ENCODE peak calls at places on chromosome 9, in seven cellular contexts. One of them, this sample, is unnamed.
A peak's percentile ranks its signal among the peaks of the same experiment; 100 is the strongest.

GRCh38 chr9:121671612-121672155 is 20.2 kb downstream of the DAB2IP start:
- DNase-seq in dorsolateral prefrontal cortex: peak; percentile 12
- DNase-seq in Peyer's patch: no peak
- DNase-seq in CD8-positive, alpha-beta T cell: no peak
- DNase-seq in tibial artery: no peak
- DNase-seq in IMR-90: peak; percentile 28
- DNase-seq in WERI-Rb-1: no peak
- DNase-seq in this sample: no peak

GRCh38 chr9:107137495-107138202 is 145.4 kb upstream of the RAD23B start:
- DNase-seq in dorsolateral prefrontal cortex: no peak
- DNase-seq in Peyer's patch: no peak
- DNase-seq in CD8-positive, alpha-beta T cell: no peak
- DNase-seq in tibial artery: no peak
- DNase-seq in IMR-90: peak; percentile 33
- DNase-seq in WERI-Rb-1: no peak
- DNase-seq in this sample: no peak

GRCh38 chr9:70639853-70640814 is 225.7 kb upstream of the KLF9 start:
- DNase-seq in dorsolateral prefrontal cortex: no peak
- DNase-seq in Peyer's patch: no peak
- DNase-seq in CD8-positive, alpha-beta T cell: no peak
- DNase-seq in tibial artery: no peak
- DNase-seq in IMR-90: peak; percentile 60
- DNase-seq in WERI-Rb-1: no peak
- DNase-seq in this sample: no peak

GRCh38 chr9:93483497-93483896 is 30.1 kb upstream of the FAM120AOS start:
- DNase-seq in dorsolateral prefrontal cortex: no peak
- DNase-seq in Peyer's patch: no peak
- DNase-seq in CD8-positive, alpha-beta T cell: no peak
- DNase-seq in tibial artery: no peak
- DNase-seq in IMR-90: no peak
- DNase-seq in WERI-Rb-1: no peak
- DNase-seq in this sample: no peak

GRCh38 chr9:99296375-99296951 is 74.4 kb downstream of the SEC61B start:
- DNase-seq in dorsolateral prefrontal cortex: peak; percentile 49
- DNase-seq in Peyer's patch: peak; percentile 43
- DNase-seq in CD8-positive, alpha-beta T cell: peak; percentile 26
- DNase-seq in tibial artery: no peak
- DNase-seq in IMR-90: no peak
- DNase-seq in WERI-Rb-1: peak; percentile 97
- DNase-seq in this sample: no peak

GRCh38 chr9:21970800-21971620 is 23.2 kb downstream of the CDKN2A start:
- DNase-seq in dorsolateral prefrontal cortex: no peak
- DNase-seq in Peyer's patch: no peak
- DNase-seq in CD8-positive, alpha-beta T cell: no peak
- DNase-seq in tibial artery: no peak
- DNase-seq in IMR-90: no peak
- DNase-seq in WERI-Rb-1: no peak
- DNase-seq in this sample: no peak

GRCh38 chr9:135116892-135117680 is 29.6 kb downstream of the OLFM1 start:
- DNase-seq in dorsolateral prefrontal cortex: no peak
- DNase-seq in Peyer's patch: no peak
- DNase-seq in CD8-positive, alpha-beta T cell: no peak
- DNase-seq in tibial artery: no peak
- DNase-seq in IMR-90: no peak
- DNase-seq in WERI-Rb-1: no peak
- DNase-seq in this sample: no peak

GRCh38 chr9:125066839-125067619 is 76.3 kb downstream of the SCAI start:
- DNase-seq in dorsolateral prefrontal cortex: no peak
- DNase-seq in Peyer's patch: no peak
- DNase-seq in CD8-positive, alpha-beta T cell: no peak
- DNase-seq in tibial artery: no peak
- DNase-seq in IMR-90: peak; percentile 47
- DNase-seq in WERI-Rb-1: no peak
- DNase-seq in this sample: no peak

GRCh38 chr9:36436909-36437308 is 36.8 kb upstream of the RNF38 start:
- DNase-seq in dorsolateral prefrontal cortex: peak; percentile 55
- DNase-seq in Peyer's patch: no peak
- DNase-seq in CD8-positive, alpha-beta T cell: no peak
- DNase-seq in tibial artery: no peak
- DNase-seq in IMR-90: peak; percentile 20
- DNase-seq in WERI-Rb-1: no peak
- DNase-seq in this sample: no peak

GRCh38 chr9:37329576-37329975 is 92.9 kb upstream of the GRHPR start:
- DNase-seq in dorsolateral prefrontal cortex: no peak
- DNase-seq in Peyer's patch: no peak
- DNase-seq in CD8-positive, alpha-beta T cell: no peak
- DNase-seq in tibial artery: no peak
- DNase-seq in IMR-90: peak; percentile 50
- DNase-seq in WERI-Rb-1: peak; percentile 32
- DNase-seq in this sample: no peak

GRCh38 chr9:113604393-113604792 is 140.9 kb downstream of the RGS3 start:
- DNase-seq in dorsolateral prefrontal cortex: no peak
- DNase-seq in Peyer's patch: no peak
- DNase-seq in CD8-positive, alpha-beta T cell: no peak
- DNase-seq in tibial artery: no peak
- DNase-seq in IMR-90: no peak
- DNase-seq in WERI-Rb-1: no peak
- DNase-seq in this sample: no peak

GRCh38 chr9:112041536-112042243 is 133.4 kb downstream of the SUSD1 start:
- DNase-seq in dorsolateral prefrontal cortex: no peak
- DNase-seq in Peyer's patch: no peak
- DNase-seq in CD8-positive, alpha-beta T cell: no peak
- DNase-seq in tibial artery: no peak
- DNase-seq in IMR-90: peak; percentile 100
- DNase-seq in WERI-Rb-1: no peak
- DNase-seq in this sample: peak; percentile 94

GRCh38 chr9:94097788-94098413 is 13.6 kb downstream of the PTPDC1 start:
- DNase-seq in dorsolateral prefrontal cortex: peak; percentile 76
- DNase-seq in Peyer's patch: no peak
- DNase-seq in CD8-positive, alpha-beta T cell: no peak
- DNase-seq in tibial artery: no peak
- DNase-seq in IMR-90: peak; percentile 95
- DNase-seq in WERI-Rb-1: no peak
- DNase-seq in this sample: peak; percentile 66

GRCh38 chr9:108185613-108186012 is 670.2 kb downstream of the ACTL7B start:
- DNase-seq in dorsolateral prefrontal cortex: no peak
- DNase-seq in Peyer's patch: no peak
- DNase-seq in CD8-positive, alpha-beta T cell: no peak
- DNase-seq in tibial artery: no peak
- DNase-seq in IMR-90: no peak
- DNase-seq in WERI-Rb-1: no peak
- DNase-seq in this sample: no peak

GRCh38 chr9:95736891-95737522 is 138.5 kb upstream of the ERCC6L2 start:
- DNase-seq in dorsolateral prefrontal cortex: no peak
- DNase-seq in Peyer's patch: no peak
- DNase-seq in CD8-positive, alpha-beta T cell: no peak
- DNase-seq in tibial artery: no peak
- DNase-seq in IMR-90: no peak
- DNase-seq in WERI-Rb-1: peak; percentile 24
- DNase-seq in this sample: no peak

GRCh38 chr9:95735701-95736100 is 139.8 kb upstream of the ERCC6L2 start:
- DNase-seq in dorsolateral prefrontal cortex: no peak
- DNase-seq in Peyer's patch: no peak
- DNase-seq in CD8-positive, alpha-beta T cell: no peak
- DNase-seq in tibial artery: no peak
- DNase-seq in IMR-90: no peak
- DNase-seq in WERI-Rb-1: no peak
- DNase-seq in this sample: no peak

GRCh38 chr9:95738438-95738837 is 137.1 kb upstream of the ERCC6L2 start:
- DNase-seq in dorsolateral prefrontal cortex: no peak
- DNase-seq in Peyer's patch: no peak
- DNase-seq in CD8-positive, alpha-beta T cell: no peak
- DNase-seq in tibial artery: no peak
- DNase-seq in IMR-90: no peak
- DNase-seq in WERI-Rb-1: no peak
- DNase-seq in this sample: no peak

GRCh38 chr9:95733687-95734659 is 141.5 kb upstream of the ERCC6L2 start:
- DNase-seq in dorsolateral prefrontal cortex: no peak
- DNase-seq in Peyer's patch: no peak
- DNase-seq in CD8-positive, alpha-beta T cell: no peak
- DNase-seq in tibial artery: no peak
- DNase-seq in IMR-90: no peak
- DNase-seq in WERI-Rb-1: no peak
- DNase-seq in this sample: no peak

DNA sequence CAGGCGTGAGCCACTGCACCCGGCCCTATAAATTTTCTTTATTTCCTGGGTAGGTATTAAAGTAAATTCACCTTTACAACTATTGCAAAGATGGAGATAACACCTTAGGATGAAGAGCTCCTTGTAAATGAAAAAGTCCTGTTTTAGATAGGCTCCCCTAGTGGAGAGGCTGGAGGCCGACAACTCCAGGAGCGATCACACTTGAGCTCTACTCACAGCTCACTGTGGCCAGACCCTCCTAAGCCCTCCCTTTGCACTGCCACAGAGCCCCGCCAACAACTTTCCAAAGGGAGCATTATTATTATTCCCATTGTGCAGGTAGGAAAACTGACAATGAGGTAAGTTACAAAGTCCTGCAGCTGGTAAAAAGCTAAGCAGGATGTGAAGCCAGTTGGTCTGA is 139.1 kb upstream of the ERCC6L2 start:
- DNase-seq in dorsolateral prefrontal cortex: no peak
- DNase-seq in Peyer's patch: no peak
- DNase-seq in CD8-positive, alpha-beta T cell: no peak
- DNase-seq in tibial artery: no peak
- DNase-seq in IMR-90: no peak
- DNase-seq in WERI-Rb-1: peak; percentile 43
- DNase-seq in this sample: no peak
- H3K27ac ChIP-seq in dorsolateral prefrontal cortex: no peak overlapping the region
- H3K27ac ChIP-seq in Peyer's patch: no peak overlapping the region
- H3K27ac ChIP-seq in CD8-positive, alpha-beta T cell: no peak overlapping the region
- H3K27ac ChIP-seq in tibial artery: no peak overlapping the region
- H3K27ac ChIP-seq in IMR-90: no peak overlapping the region
- H3K27ac ChIP-seq in WERI-Rb-1: no peak overlapping the region
- H3K27ac ChIP-seq in this sample: no peak overlapping the region

GRCh38 chr9:133679056-133679455 is 42.9 kb downstream of the DBH start:
- DNase-seq in dorsolateral prefrontal cortex: no peak
- DNase-seq in Peyer's patch: no peak
- DNase-seq in CD8-positive, alpha-beta T cell: no peak
- DNase-seq in tibial artery: no peak
- DNase-seq in IMR-90: no peak
- DNase-seq in WERI-Rb-1: no peak
- DNase-seq in this sample: no peak

GRCh38 chr9:133676450-133676849 is 40.3 kb downstream of the DBH start:
- DNase-seq in dorsolateral prefrontal cortex: no peak
- DNase-seq in Peyer's patch: no peak
- DNase-seq in CD8-positive, alpha-beta T cell: no peak
- DNase-seq in tibial artery: no peak
- DNase-seq in IMR-90: no peak
- DNase-seq in WERI-Rb-1: no peak
- DNase-seq in this sample: no peak

GRCh38 chr9:133679466-133680051 is 43.4 kb downstream of the DBH start:
- DNase-seq in dorsolateral prefrontal cortex: no peak
- DNase-seq in Peyer's patch: no peak
- DNase-seq in CD8-positive, alpha-beta T cell: no peak
- DNase-seq in tibial artery: no peak
- DNase-seq in IMR-90: no peak
- DNase-seq in WERI-Rb-1: no peak
- DNase-seq in this sample: no peak

GRCh38 chr9:133680250-133680975 is 44.2 kb downstream of the DBH start:
- DNase-seq in dorsolateral prefrontal cortex: no peak
- DNase-seq in Peyer's patch: no peak
- DNase-seq in CD8-positive, alpha-beta T cell: no peak
- DNase-seq in tibial artery: no peak
- DNase-seq in IMR-90: no peak
- DNase-seq in WERI-Rb-1: no peak
- DNase-seq in this sample: no peak

DNA sequence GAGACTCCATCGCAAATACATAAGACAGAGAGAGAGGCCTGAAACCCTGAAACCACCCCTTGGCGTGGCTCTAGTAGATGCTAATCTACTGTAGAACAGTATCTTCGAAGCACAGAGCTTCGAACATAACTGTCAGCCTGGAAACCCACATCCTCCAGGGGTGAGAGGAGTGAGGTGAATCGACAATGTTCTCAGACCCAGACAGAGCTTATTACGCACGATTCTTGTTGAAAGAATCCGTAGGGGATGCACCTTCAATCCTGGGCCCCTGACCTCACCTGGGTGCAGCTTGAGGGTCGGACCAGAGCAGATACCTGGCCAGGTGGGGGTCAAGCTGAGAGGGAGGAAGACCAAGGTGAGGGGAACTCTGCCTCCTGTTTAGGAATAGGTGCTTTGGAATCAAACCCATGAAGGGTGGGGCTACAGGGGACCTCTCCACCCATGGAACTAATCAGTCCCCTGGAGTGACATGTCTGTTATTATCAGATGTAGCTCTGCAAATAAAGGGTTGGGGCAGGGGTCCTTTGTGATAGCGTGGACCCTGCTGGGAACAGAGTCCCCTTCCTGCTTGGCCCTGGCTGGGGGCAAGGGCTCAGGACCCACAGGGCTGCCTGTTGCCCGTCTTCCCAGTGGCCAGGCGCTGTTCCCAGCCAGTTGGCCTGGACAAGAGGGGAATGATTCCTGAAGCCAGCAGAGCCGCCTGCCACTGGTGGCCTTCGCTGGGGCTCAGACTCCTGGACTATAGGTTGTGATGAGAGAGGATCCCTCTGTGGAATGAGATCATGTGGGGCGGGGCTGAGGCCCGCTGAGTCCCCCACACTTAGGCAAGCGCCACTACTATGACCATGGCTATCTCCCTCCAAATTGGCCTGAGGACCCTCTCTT is 41.2 kb downstream of the DBH start:
- DNase-seq in dorsolateral prefrontal cortex: no peak
- DNase-seq in Peyer's patch: peak; percentile 49
- DNase-seq in CD8-positive, alpha-beta T cell: peak; percentile 66
- DNase-seq in tibial artery: no peak
- DNase-seq in IMR-90: no peak
- DNase-seq in WERI-Rb-1: no peak
- DNase-seq in this sample: no peak
- H3K27ac ChIP-seq in dorsolateral prefrontal cortex: no peak overlapping the region
- H3K27ac ChIP-seq in Peyer's patch: peak overlapping the region; percentile 66
- H3K27ac ChIP-seq in CD8-positive, alpha-beta T cell: peak overlapping the region; percentile 64
- H3K27ac ChIP-seq in tibial artery: no peak overlapping the region
- H3K27ac ChIP-seq in IMR-90: no peak overlapping the region
- H3K27ac ChIP-seq in WERI-Rb-1: no peak overlapping the region
- H3K27ac ChIP-seq in this sample: no peak overlapping the region

DNA sequence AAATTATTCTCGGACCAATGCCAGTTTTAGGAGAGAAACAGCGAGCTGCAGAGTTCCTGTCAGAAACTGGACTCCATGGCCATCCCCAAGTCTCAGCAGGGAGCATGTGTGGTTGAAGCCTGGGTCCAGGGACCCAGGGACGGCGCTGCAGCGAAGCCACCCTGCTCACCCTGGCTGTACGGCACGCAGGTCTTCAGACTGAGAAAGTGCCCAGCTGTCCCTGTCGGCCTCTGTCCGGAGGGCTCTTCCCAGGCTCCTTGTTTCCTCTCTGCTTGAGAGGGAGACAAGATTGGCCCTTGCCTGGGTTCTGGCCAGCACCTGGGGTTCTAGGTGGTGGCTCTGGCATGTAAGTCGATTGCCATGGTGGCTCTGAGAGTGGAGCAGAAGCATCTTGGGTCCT is 26.9 kb downstream of the PTGES2 start:
- DNase-seq in dorsolateral prefrontal cortex: no peak
- DNase-seq in Peyer's patch: no peak
- DNase-seq in CD8-positive, alpha-beta T cell: no peak
- DNase-seq in tibial artery: no peak
- DNase-seq in IMR-90: no peak
- DNase-seq in WERI-Rb-1: no peak
- DNase-seq in this sample: no peak
- H3K27ac ChIP-seq in dorsolateral prefrontal cortex: no peak overlapping the region
- H3K27ac ChIP-seq in Peyer's patch: peak overlapping the region; percentile 38
- H3K27ac ChIP-seq in CD8-positive, alpha-beta T cell: no peak overlapping the region
- H3K27ac ChIP-seq in tibial artery: peak overlapping the region; percentile 88
- H3K27ac ChIP-seq in IMR-90: peak overlapping the region; percentile 86
- H3K27ac ChIP-seq in WERI-Rb-1: no peak overlapping the region
- H3K27ac ChIP-seq in this sample: peak overlapping the region; percentile 88

GRCh38 chr9:132770775-132771310 is 100.6 kb downstream of the GTF3C4 start:
- DNase-seq in dorsolateral prefrontal cortex: no peak
- DNase-seq in Peyer's patch: no peak
- DNase-seq in CD8-positive, alpha-beta T cell: no peak
- DNase-seq in tibial artery: no peak
- DNase-seq in IMR-90: no peak
- DNase-seq in WERI-Rb-1: no peak
- DNase-seq in this sample: no peak
- H3K27ac ChIP-seq in dorsolateral prefrontal cortex: no peak overlapping the region
- H3K27ac ChIP-seq in Peyer's patch: peak overlapping the region; percentile 76
- H3K27ac ChIP-seq in CD8-positive, alpha-beta T cell: no peak overlapping the region
- H3K27ac ChIP-seq in tibial artery: peak overlapping the region; percentile 78
- H3K27ac ChIP-seq in IMR-90: no peak overlapping the region
- H3K27ac ChIP-seq in WERI-Rb-1: peak overlapping the region; percentile 10
- H3K27ac ChIP-seq in this sample: no peak overlapping the region

This sample was measured in epithelial cell of prostate.